ENCODE peak calls at places on chromosomes 12 and 14, in four cellular contexts. N, H, G and I are unnamed samples.

GRCh38 chr12:93825926-93826599 is 148.9 kb downstream of the CRADD start:
- DNase-seq in H (no peak), N (no peak), G (no peak), I (no peak)

GRCh38 chr12:57127101-57127709 is 1.1 kb upstream of the LRP1 start:
- DNase-seq in G (no peak), N (peak), H (peak), I (peak)

GRCh38 chr12:115993715-115994114 is 283.8 kb downstream of the MED13L start:
- DNase-seq in H (no peak), G (no peak), N (no peak), I (no peak)

GRCh38 chr12:62783881-62784280 is 151.1 kb downstream of the PPM1H start:
- DNase-seq in N (no peak), H (no peak), G (no peak), I (no peak)

GRCh38 chr12:132550014-132550802 is 60.2 kb downstream of the LRCOL1 start:
- DNase-seq in H (no peak), G (no peak), N (no peak), I (no peak)

GRCh38 chr12:52245962-52246577 is 13.0 kb downstream of the KRT7 start:
- DNase-seq in N (no peak), G (no peak), H (no peak), I (no peak)

GRCh38 chr12:100566887-100567637 is 6.4 kb upstream of the GAS2L3 start:
- DNase-seq in N (no peak), H (no peak), G (no peak), I (no peak)

GRCh38 chr12:119835068-119835467 is 42.1 kb downstream of the CIT start:
- DNase-seq in G (no peak), H (peak), N (no peak), I (no peak)

GRCh38 chr12:69467400-69467799 is 2.8 kb upstream of the FRS2 start:
- DNase-seq in G (no peak), H (no peak), N (no peak), I (no peak)

GRCh38 chr12:83826112-83826511 is 1086.5 kb downstream of the SLC6A15 start:
- DNase-seq in N (no peak), G (peak), H (peak), I (no peak)

GRCh38 chr14:28344381-28344780 is 422.2 kb upstream of the FOXG1 start:
- DNase-seq in G (peak), H (no peak), N (no peak), I (no peak)

GRCh38 chr12:56957229-56958052 is at the start of gene RDH16:
- DNase-seq in G (no peak), N (no peak), H (no peak), I (no peak)

GRCh38 chr12:116201359-116201758 is 76.1 kb downstream of the MED13L start:
- DNase-seq in H (no peak), G (no peak), N (no peak), I (no peak)

GRCh38 chr14:105313381-105314286 is 914 bp upstream of the PACS2 start:
- DNase-seq in H (peak), N (no peak), G (peak), I (no peak)

GRCh38 chr14:95136631-95137030 is 20.7 kb downstream of the DICER1 start:
- DNase-seq in N (no peak), H (no peak), G (no peak), I (no peak)

GRCh38 chr12:92063641-92064040 is 82.0 kb downstream of the BTG1 start:
- DNase-seq in G (no peak), N (no peak), H (no peak), I (no peak)

GRCh38 chr14:92549853-92550244 is 36.3 kb downstream of the RIN3 start:
- DNase-seq in G (peak), N (no peak), H (no peak), I (no peak)

GRCh38 chr12:95102916-95103671 is 29.7 kb upstream of the NR2C1 start:
- DNase-seq in H (peak), G (peak), N (no peak), I (no peak)

GRCh38 chr12:120094485-120094884 is 22.1 kb downstream of the RAB35 start:
- DNase-seq in H (no peak), G (no peak), N (no peak), I (no peak)

GRCh38 chr12:116528067-116528466 is 31.1 kb upstream of the MAP1LC3B2 start:
- DNase-seq in N (no peak), G (no peak), H (no peak), I (no peak)

GRCh38 chr12:40015360-40015759 is 90.5 kb downstream of the SLC2A13 start:
- DNase-seq in H (no peak), N (no peak), G (no peak), I (no peak)

GRCh38 chr14:100709252-100709955 is 17.3 kb upstream of the DLK1 start:
- DNase-seq in H (no peak), N (no peak), G (peak), I (no peak)

GRCh38 chr12:65779091-65779642 is 45.1 kb upstream of the HMGA2 start:
- DNase-seq in H (no peak), N (no peak), G (no peak), I (no peak)

GRCh38 chr12:108430245-108430644 is 84.8 kb upstream of the FICD start:
- DNase-seq in N (no peak), H (peak), G (no peak), I (no peak)

GRCh38 chr12:28177461-28177860 is 12.8 kb upstream of the CCDC91 start:
- DNase-seq in G (no peak), N (no peak), H (no peak), I (no peak)

GRCh38 chr12:44876554-44877275 is 600 bp upstream of the NELL2 start:
- DNase-seq in H (peak), N (peak), G (no peak), I (no peak)

GRCh38 chr14:41498959-41499358 is 107.7 kb upstream of the LRFN5 start:
- DNase-seq in H (peak), G (no peak), N (no peak), I (no peak)

GRCh38 chr12:90741611-90742010 is 213.4 kb downstream of the CCER1 start:
- DNase-seq in G (no peak), H (peak), N (no peak), I (no peak)